ENCODE peak calls at places on chromosomes 1 and 21, in four cellular contexts. I, U, K and N are unnamed samples.

GRCh38 chr21:15752763-15753407 is 23.1 kb downstream of the USP25 start:
- DNase-seq in I (no peak), U (no peak), K (no peak), N (peak)

GRCh38 chr1:15923241-15923640 is 52.7 kb downstream of the ZBTB17 start:
- DNase-seq in I (no peak), U (no peak), K (no peak), N (no peak)

GRCh38 chr1:41758904-41759548 is 159.7 kb downstream of the HIVEP3 start:
- DNase-seq in I (no peak), U (no peak), K (no peak), N (no peak)

GRCh38 chr1:177190308-177190970 is 19.7 kb downstream of the BRINP2 start:
- DNase-seq in I (no peak), U (no peak), K (no peak), N (no peak)

GRCh38 chr21:44697811-44698734 is 1.1 kb downstream of the KRTAP10-12 start:
- DNase-seq in I (no peak), U (no peak), K (no peak), N (no peak)

GRCh38 chr1:119712342-119713038 is 756 bp downstream of the PHGDH start:
- DNase-seq in I (no peak), U (peak), K (peak), N (peak)

GRCh38 chr1:166695115-166695514 is 144.2 kb upstream of the POGK start:
- DNase-seq in I (no peak), U (no peak), K (no peak), N (peak)

GRCh38 chr1:52263153-52263910 is 102.7 kb downstream of the CC2D1B start:
- DNase-seq in I (no peak), U (no peak), K (no peak), N (no peak)

GRCh38 chr1:34779526-34779925 is 1.5 kb upstream of the GJB3 start:
- DNase-seq in I (no peak), U (no peak), K (no peak), N (no peak)

GRCh38 chr1:20429296-20429695 is 56.7 kb downstream of the CAMK2N1 start:
- DNase-seq in I (no peak), U (no peak), K (no peak), N (no peak)

GRCh38 chr1:188220051-188220450 is 1391.3 kb downstream of the PLA2G4A start:
- DNase-seq in I (no peak), U (no peak), K (no peak), N (no peak)

GRCh38 chr1:18920931-18921330 is 18.6 kb upstream of the ALDH4A1 start:
- DNase-seq in I (no peak), U (no peak), K (no peak), N (no peak)

GRCh38 chr21:32455548-32455947 is 43.0 kb downstream of the EVA1C start:
- DNase-seq in I (no peak), U (peak), K (no peak), N (no peak)

GRCh38 chr1:114620419-114620818 is 39.0 kb upstream of the BCAS2 start:
- DNase-seq in I (no peak), U (no peak), K (no peak), N (no peak)

GRCh38 chr1:203069028-203069804 is 16.6 kb downstream of the MYOG start:
- DNase-seq in I (no peak), U (peak), K (no peak), N (no peak)

GRCh38 chr1:170238704-170239391 is 93.1 kb downstream of the NTMT2 start:
- DNase-seq in I (no peak), U (no peak), K (no peak), N (no peak)

GRCh38 chr21:44024257-44024656 is 12.1 kb downstream of the TRAPPC10 start:
- DNase-seq in I (no peak), U (no peak), K (no peak), N (no peak)

GRCh38 chr1:52814465-52814864 is 28.1 kb upstream of the ZYG11A start:
- DNase-seq in I (no peak), U (no peak), K (no peak), N (no peak)

GRCh38 chr1:63703661-63704060 is 70.2 kb upstream of the ROR1 start:
- DNase-seq in I (no peak), U (no peak), K (no peak), N (no peak)

GRCh38 chr21:33058468-33059318 is 11.2 kb upstream of the OLIG1 start:
- DNase-seq in I (no peak), U (peak), K (no peak), N (peak)

GRCh38 chr1:221069956-221070355 is 190.7 kb downstream of the HLX start:
- DNase-seq in I (no peak), U (no peak), K (no peak), N (no peak)

GRCh38 chr1:201536542-201536941 is 2.4 kb upstream of the NAV1 start:
- DNase-seq in I (no peak), U (no peak), K (peak), N (no peak)

GRCh38 chr1:157628773-157629172 is 30.9 kb upstream of the FCRL4 start:
- DNase-seq in I (no peak), U (no peak), K (no peak), N (no peak)

GRCh38 chr21:16420086-16420724 is 690.4 kb downstream of the USP25 start:
- DNase-seq in I (no peak), U (peak), K (peak), N (no peak)

GRCh38 chr1:227950735-227951224 is 3.0 kb upstream of the WNT9A start:
- DNase-seq in I (no peak), U (no peak), K (no peak), N (no peak)

GRCh38 chr1:110155878-110156522 is 5.7 kb downstream of the SLC6A17 start:
- DNase-seq in I (no peak), U (peak), K (peak), N (peak)

GRCh38 chr1:229271448-229272120 is 673 bp downstream of the RAB4A start:
- DNase-seq in I (no peak), U (peak), K (no peak), N (peak)

GRCh38 chr1:186236921-186237320 is 138.1 kb downstream of the TPR start:
- DNase-seq in I (no peak), U (no peak), K (no peak), N (peak)

GRCh38 chr1:112817555-112818373 is 102.6 kb upstream of the PPM1J start:
- DNase-seq in I (no peak), U (no peak), K (no peak), N (no peak)

GRCh38 chr21:41954654-41955499 is 1.1 kb upstream of the C2CD2 start:
- DNase-seq in I (no peak), U (no peak), K (no peak), N (peak)

GRCh38 chr1:45493116-45493697 is 2.2 kb upstream of the TESK2 start:
- DNase-seq in I (peak), U (peak), K (no peak), N (peak)

GRCh38 chr1:25895365-25895990 is 10.7 kb downstream of the STMN1 start:
- DNase-seq in I (peak), U (peak), K (peak), N (peak)
- TF ChIP-seq POLR2A in I (no peak), U (no peak), K (no peak), N (no peak)

DNA sequence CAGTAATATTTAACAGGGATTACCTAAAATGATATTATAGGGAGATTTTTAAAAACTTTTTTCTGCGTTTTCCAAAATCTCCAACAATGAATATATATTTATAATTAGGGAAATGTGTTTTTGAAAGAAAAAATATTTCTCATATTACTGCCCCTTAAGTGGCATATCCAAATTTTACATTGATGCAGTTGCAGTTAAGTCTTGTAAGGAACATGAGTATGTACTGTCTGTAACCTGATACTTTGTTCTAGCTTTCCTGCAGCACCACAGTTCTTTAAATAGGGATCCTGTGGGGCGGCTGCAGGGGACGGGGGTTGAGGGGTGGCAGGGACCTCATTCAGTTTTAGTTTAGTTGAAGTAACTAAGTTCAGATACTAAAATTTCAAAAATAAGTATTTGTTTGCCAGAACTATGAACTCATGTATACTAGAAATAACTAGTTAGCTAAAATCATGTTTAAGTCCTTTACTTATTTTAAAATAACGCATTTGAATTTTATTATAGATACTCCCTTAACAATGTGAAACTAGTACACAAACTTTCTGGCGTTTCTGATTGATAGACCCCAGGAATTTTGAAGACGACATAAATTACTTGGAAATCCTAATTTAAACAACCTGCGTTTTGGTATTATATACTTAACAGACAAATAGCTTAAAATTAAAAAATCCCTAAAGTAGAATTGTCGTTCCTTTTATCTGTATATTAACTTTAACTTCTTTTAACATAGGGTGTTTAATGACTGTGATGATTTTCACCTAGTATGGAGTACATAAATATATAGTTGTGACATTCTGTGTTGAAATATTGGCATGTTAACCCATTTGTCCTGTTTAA is 639 bp upstream of the DNAJB4 start:
- DNase-seq in I (peak), U (peak), K (no peak), N (peak)
- TF ChIP-seq POLR2A in I (peak), U (no peak), K (no peak), N (no peak)

GRCh38 chr1:23867953-23868847 is at the start of gene FUCA1:
- DNase-seq in I (peak), U (peak), K (peak), N (peak)
- TF ChIP-seq POLR2A in I (no peak), U (peak), K (peak), N (peak)

GRCh38 chr1:243850368-243851128 is 505 bp upstream of the AKT3 start:
- DNase-seq in I (peak), U (peak), K (peak), N (peak)
- TF ChIP-seq POLR2A in I (no peak), U (peak), K (peak), N (no peak)

DNA sequence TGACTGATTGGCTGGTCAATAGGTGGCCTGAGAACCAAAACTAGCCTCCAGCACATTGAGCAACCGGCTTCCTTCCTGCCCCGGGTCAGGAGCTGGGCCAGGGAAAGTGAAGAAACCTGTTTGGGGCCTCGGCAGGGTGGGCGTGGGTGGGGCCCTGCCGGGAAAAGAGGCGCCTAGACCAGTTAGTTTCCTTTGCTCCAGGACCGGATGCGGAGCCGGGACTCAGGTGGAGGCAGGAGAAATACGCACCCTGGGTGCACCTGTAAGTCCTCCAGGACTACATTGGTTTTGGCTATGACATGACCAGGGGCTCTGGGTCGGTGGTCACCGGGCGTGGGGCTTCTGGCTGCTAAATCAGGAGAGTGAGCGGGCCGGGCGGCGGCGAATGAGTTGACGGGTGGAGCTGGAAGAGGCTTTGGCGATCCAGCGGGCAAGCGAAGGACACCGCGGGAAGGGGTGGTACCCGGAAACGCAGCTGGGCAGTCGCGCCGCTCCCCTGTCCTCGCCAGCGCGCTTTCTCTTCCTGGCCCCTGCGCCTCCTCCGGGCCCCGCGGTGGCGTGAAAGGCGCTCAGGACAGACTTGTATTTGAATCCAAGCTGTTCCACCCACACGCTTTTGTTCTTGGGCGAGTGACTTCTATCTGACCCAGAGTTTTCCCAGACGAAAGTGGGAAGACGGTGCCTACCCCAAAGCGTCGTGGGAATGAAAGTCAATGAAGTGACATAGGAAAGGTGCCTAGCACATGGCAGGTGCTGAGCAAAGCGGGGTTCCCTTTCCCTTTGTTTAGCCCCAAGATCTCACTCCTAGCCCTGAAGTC is 30.6 kb upstream of the JUN start:
- DNase-seq in I (no peak), U (peak), K (peak), N (peak)
- TF ChIP-seq POLR2A in I (no peak), U (no peak), K (no peak), N (no peak)